ENCODE peak calls at places on chromosome 6, in seven cellular contexts. U is esophagus squamous epithelium; V is non-pigmented ciliary epithelial cell; Z is T follicular helper cell; L is activated CD8-positive, alpha-beta memory T cell treated with anti-CD3 and anti-CD28 coated beads for 4 hours; G is right lobe of liver; B is MV-4-11. T is an unnamed sample.
A peak's percentile ranks its signal among the peaks of the same experiment; 100 is the strongest.

GRCh38 chr6:54115966-54116365 is 4.7 kb downstream of the MLIP start:
- DNase-seq in V (no peak), B (no peak), U (no peak), G (no peak), L (no peak), Z (no peak), T (no peak)

GRCh38 chr6:111838749-111839484 is 34.3 kb downstream of the FYN start:
- DNase-seq in L (no peak), Z (no peak), G (no peak), B (no peak), U (no peak), V (no peak), T (no peak)

GRCh38 chr6:44034931-44035345 is 92.3 kb downstream of the MRPL14 start:
- DNase-seq in Z (no peak), U (no peak), G (no peak), B (no peak), L (no peak), V (no peak), T (no peak)

GRCh38 chr6:32952817-32953739 is at the start of gene HLA-DMA:
- DNase-seq in Z (peak; percentile 67), L (no peak), V (no peak), B (peak; percentile 98), G (peak; percentile 78), U (peak; percentile 51), T (peak; percentile 63)

GRCh38 chr6:95240514-95240913 is 336.8 kb upstream of the MANEA start:
- DNase-seq in L (no peak), G (no peak), Z (no peak), U (no peak), B (no peak), V (no peak), T (no peak)

GRCh38 chr6:109073344-109074235 is 21.1 kb downstream of the SESN1 start:
- DNase-seq in Z (peak; percentile 38), B (peak; percentile 62), U (no peak), L (peak; percentile 23), V (no peak), G (no peak), T (no peak)

GRCh38 chr6:159100011-159100788 is 55.4 kb upstream of the TAGAP start:
- DNase-seq in B (no peak), U (no peak), Z (no peak), L (no peak), V (no peak), G (no peak), T (no peak)

GRCh38 chr6:116074732-116075387 is 14.2 kb upstream of the FRK start:
- DNase-seq in L (no peak), U (no peak), B (no peak), V (no peak), G (no peak), Z (no peak), T (no peak)

GRCh38 chr6:129032602-129033001 is 149.7 kb downstream of the LAMA2 start:
- DNase-seq in G (no peak), B (no peak), U (no peak), L (no peak), Z (no peak), V (no peak), T (no peak)

GRCh38 chr6:134740473-134741192 is 209.3 kb downstream of the ALDH8A1 start:
- DNase-seq in Z (no peak), G (no peak), B (no peak), U (no peak), L (no peak), V (no peak), T (no peak)

GRCh38 chr6:3194535-3195376 is 32.7 kb downstream of the TUBB2B start:
- DNase-seq in B (no peak), L (no peak), G (no peak), V (no peak), Z (no peak), U (no peak), T (no peak)

GRCh38 chr6:153442096-153442495 is 311.0 kb upstream of the RGS17 start:
- DNase-seq in V (no peak), U (no peak), L (no peak), B (no peak), Z (no peak), G (no peak), T (no peak)

GRCh38 chr6:36386495-36387439 is 702 bp downstream of the ETV7 start:
- DNase-seq in Z (no peak), L (no peak), B (peak; percentile 14), U (no peak), G (no peak), V (no peak), T (peak; percentile 19)